ENCODE peak calls at places on chromosomes 3 and 15, in seven cellular contexts. Y is OCI-LY7, S is mesendoderm, A is fibroblast of lung, M is GM23338, K is A549, C is neural progenitor cell. T is an unnamed sample.

GRCh38 chr3:172646439-172647015 is 64.3 kb downstream of the NCEH1 start:
- DNase-seq in S (no peak), A (peak; percentile 80), K (no peak), Y (no peak), M (no peak), C (no peak), T (peak; percentile 41)

GRCh38 chr3:110526732-110527727 is 544.6 kb upstream of the NECTIN3 start:
- DNase-seq in K (peak; percentile 44), M (peak; percentile 61), S (peak; percentile 77), A (peak; percentile 98), Y (no peak), C (peak; percentile 10), T (peak; percentile 92)

GRCh38 chr3:72560857-72561675 is 287.2 kb downstream of the SHQ1 start:
- DNase-seq in S (peak; percentile 25), M (peak; percentile 48), K (no peak), C (peak; percentile 17), A (no peak), Y (no peak), T (no peak)

GRCh38 chr3:46663611-46664135 is 29.8 kb downstream of the ALS2CL start:
- DNase-seq in K (peak; percentile 3), S (peak; percentile 47), A (peak; percentile 38), M (peak; percentile 56), C (peak; percentile 53), Y (peak; percentile 18), T (peak; percentile 41)

GRCh38 chr3:53023072-53023823 is 22.6 kb downstream of the SFMBT1 start:
- DNase-seq in C (no peak), S (no peak), A (peak; percentile 7), Y (no peak), M (peak; percentile 39), K (no peak), T (no peak)

GRCh38 chr3:166582231-166582630 is 745.0 kb upstream of the BCHE start:
- DNase-seq in S (no peak), C (no peak), K (no peak), A (peak; percentile 59), M (no peak), Y (no peak), T (no peak)

GRCh38 chr3:170467560-170467959 is 48.9 kb downstream of the CLDN11 start:
- DNase-seq in M (no peak), K (no peak), S (no peak), Y (no peak), C (no peak), A (no peak), T (no peak)

GRCh38 chr3:47912006-47912504 is 104.2 kb downstream of the MAP4 start:
- DNase-seq in C (no peak), K (no peak), M (no peak), A (peak; percentile 35), Y (no peak), S (no peak), T (no peak)

GRCh38 chr3:58492385-58492970 is 582 bp downstream of the KCTD6 start:
- DNase-seq in C (no peak), M (no peak), A (no peak), S (no peak), Y (peak; percentile 70), K (no peak), T (peak; percentile 19)

GRCh38 chr3:123036352-123037014 is 8.9 kb upstream of the SEMA5B start:
- DNase-seq in Y (no peak), A (no peak), S (no peak), M (no peak), C (no peak), K (no peak), T (peak; percentile 37)

GRCh38 chr3:134054881-134055280 is 25.2 kb upstream of the SLCO2A1 start:
- DNase-seq in C (no peak), A (no peak), K (no peak), Y (no peak), S (no peak), M (no peak), T (no peak)

GRCh38 chr3:53354945-53355498 is 7.7 kb upstream of the DCP1A start:
- DNase-seq in Y (no peak), K (no peak), S (no peak), A (peak; percentile 79), M (no peak), C (no peak), T (peak; percentile 8)

GRCh38 chr3:77652624-77653023 is 612.7 kb downstream of the ROBO2 start:
- DNase-seq in M (no peak), S (no peak), K (no peak), Y (no peak), A (no peak), C (no peak), T (no peak)

GRCh38 chr3:143436231-143436930 is 316.8 kb downstream of the CHST2 start:
- DNase-seq in Y (no peak), C (no peak), K (no peak), A (peak; percentile 25), S (no peak), M (no peak), T (no peak)

GRCh38 chr3:126959921-126960603 is 22.9 kb upstream of the PLXNA1 start:
- DNase-seq in A (peak; percentile 69), K (peak; percentile 53), Y (no peak), M (peak; percentile 32), C (peak; percentile 73), S (peak; percentile 68), T (peak; percentile 83)

GRCh38 chr3:60250210-60250609 is 1001.0 kb downstream of the FHIT start:
- DNase-seq in A (peak; percentile 18), K (no peak), M (no peak), Y (peak; percentile 16), C (no peak), S (no peak), T (no peak)

GRCh38 chr15:32669870-32670623 is 28.5 kb downstream of the SCG5 start:
- DNase-seq in M (peak; percentile 47), C (peak; percentile 17), A (no peak), Y (no peak), K (no peak), S (peak; percentile 83), T (peak; percentile 43)

GRCh38 chr15:36498401-36498800 is 81.0 kb upstream of the CDIN1 start:
- DNase-seq in K (no peak), M (no peak), S (no peak), A (no peak), C (no peak), Y (no peak), T (no peak)

GRCh38 chr3:71983694-71984093 is 198.7 kb upstream of the PROK2 start:
- DNase-seq in M (no peak), A (no peak), S (no peak), C (no peak), K (no peak), Y (no peak), T (no peak)

GRCh38 chr15:70222632-70223031 is 124.9 kb upstream of the TLE3 start:
- DNase-seq in Y (no peak), A (peak; percentile 53), S (no peak), C (no peak), K (no peak), M (no peak), T (no peak)

GRCh38 chr3:149808209-149808829 is 4.7 kb upstream of the RNF13 start:
- DNase-seq in Y (peak; percentile 76), M (peak; percentile 76), K (peak; percentile 79), C (peak; percentile 67), S (peak; percentile 70), A (peak; percentile 72), T (peak; percentile 84)

GRCh38 chr3:194212869-194213320 is 76.9 kb downstream of the HES1 start:
- DNase-seq in Y (no peak), S (peak; percentile 96), M (peak; percentile 94), C (peak; percentile 84), K (no peak), A (peak; percentile 51), T (no peak)

GRCh38 chr3:173398111-173398479 is 551 bp downstream of the NLGN1 start:
- DNase-seq in C (peak; percentile 70), S (peak; percentile 79), M (peak; percentile 59), Y (no peak), K (no peak), A (peak; percentile 69), T (no peak)

GRCh38 chr3:29281265-29282228 is 676 bp downstream of the RBMS3 start:
- DNase-seq in C (peak; percentile 40), Y (peak; percentile 8), M (no peak), K (peak; percentile 31), S (peak; percentile 70), A (peak; percentile 62), T (peak; percentile 30)

GRCh38 chr15:61410656-61411055 is 181.6 kb upstream of the RORA start:
- DNase-seq in M (no peak), Y (no peak), K (no peak), C (no peak), S (peak; percentile 21), A (no peak), T (no peak)

GRCh38 chr3:42515391-42515916 is 13.0 kb downstream of the VIPR1 start:
- DNase-seq in A (no peak), S (no peak), M (no peak), K (no peak), Y (no peak), C (no peak), T (no peak)

DNA sequence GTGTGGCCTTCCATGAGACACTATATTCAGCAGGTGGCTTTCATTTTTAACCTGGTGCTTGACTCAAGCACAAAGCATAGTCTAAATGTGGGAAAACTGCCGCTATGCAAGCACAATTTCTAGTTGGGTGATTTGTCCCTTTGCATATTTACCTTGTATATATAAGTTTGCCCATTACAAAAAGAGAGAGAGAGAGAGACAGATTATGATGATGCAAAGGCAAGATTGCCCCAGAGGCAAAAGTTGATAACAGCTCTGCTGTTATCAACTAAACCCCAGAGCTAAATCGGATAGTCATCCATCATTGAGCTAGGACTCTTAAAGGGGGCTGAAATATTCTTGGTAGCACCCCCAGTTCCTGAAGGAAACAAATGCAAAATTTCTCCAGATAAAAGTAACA is 141.5 kb downstream of the AQP9 start:
- DNase-seq in Y (no peak), S (no peak), A (no peak), K (no peak), C (no peak), M (no peak), T (no peak)
- H3K4me3 ChIP-seq in Y (no peak overlapping the region), S (no peak overlapping the region), A (no peak overlapping the region), K (no peak overlapping the region), C (no peak overlapping the region), M (no peak overlapping the region), T (no peak overlapping the region)

GRCh38 chr3:73571238-73571741 is 53.5 kb downstream of the PDZRN3 start:
- DNase-seq in C (no peak), M (no peak), K (no peak), A (no peak), S (peak; percentile 87), Y (no peak), T (no peak)
- H3K4me1 ChIP-seq in C (peaks cover 7% of the 10 kb centered on the region), M (no peaks in the 10 kb centered on the region), K (no peaks in the 10 kb centered on the region), A (no peaks in the 10 kb centered on the region), S (peaks cover 2% of the 10 kb centered on the region), Y (no peaks in the 10 kb centered on the region), T (no peaks in the 10 kb centered on the region)

GRCh38 chr3:175526191-175526590 is 667.1 kb downstream of the NAALADL2 start:
- DNase-seq in M (no peak), A (peak; percentile 13), Y (no peak), K (no peak), S (peak; percentile 6), C (no peak), T (no peak)
- H3K4me2 ChIP-seq in M (peak overlapping the region; percentile 50), A (peak overlapping the region; percentile 69), Y (no peak overlapping the region), K (peak overlapping the region; percentile 62), S (no peak overlapping the region), C (peak overlapping the region; percentile 14), T (no peak overlapping the region)

DNA sequence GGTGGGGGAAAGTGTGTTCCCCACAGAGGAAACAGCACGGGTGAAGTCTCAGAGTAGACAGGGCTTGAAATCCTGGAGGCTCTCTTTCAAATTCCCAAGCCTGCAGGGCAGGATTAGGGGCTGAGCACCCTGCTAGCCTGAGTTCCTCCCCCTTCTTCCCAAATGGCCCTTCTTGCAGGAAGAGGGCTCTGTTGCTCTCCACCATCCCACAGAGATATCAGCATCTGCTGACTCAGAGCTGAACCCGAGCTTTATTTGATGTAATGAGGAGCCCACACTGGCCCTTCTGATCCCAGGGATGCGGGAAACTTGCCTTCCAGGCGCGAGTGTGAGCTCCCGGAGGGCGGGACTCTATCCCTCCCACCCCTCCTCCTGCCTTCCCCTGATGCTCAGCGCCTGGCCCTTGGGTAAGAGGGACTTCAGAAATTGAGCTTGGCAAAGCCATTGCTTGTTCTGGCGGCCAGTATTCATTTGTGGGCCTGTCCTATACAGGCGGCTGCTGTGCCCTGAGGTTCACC is 1.4 kb upstream of the STRA6 start:
- DNase-seq in S (peak; percentile 88), A (peak; percentile 86), K (no peak), C (peak; percentile 69), Y (no peak), M (peak; percentile 67), T (no peak)
- H3K4me3 ChIP-seq in S (no peak overlapping the region), A (no peak overlapping the region), K (peak overlapping the region; percentile 51), C (peak overlapping the region; percentile 38), Y (no peak overlapping the region), M (peak overlapping the region; percentile 55), T (no peak overlapping the region)